ENCODE peak calls at places on chromosomes 1 and 21, in five cellular contexts. V is HepG2, F is tibial nerve, K is HCT116, P is heart left ventricle. M is an unnamed sample. For H3K4me1, the result is how much of the 10 kb centered on the place peaks cover.

GRCh38 chr1:3422638-3423037 is 31.8 kb upstream of the ARHGEF16 start:
- DNase-seq in V (no peak), P (no peak), K (no peak), F (no peak), M (no peak)

GRCh38 chr1:154842635-154843034 is 27.4 kb downstream of the KCNN3 start:
- DNase-seq in F (no peak), K (no peak), P (no peak), V (no peak), M (no peak)

GRCh38 chr1:79663916-79664315 is 657.4 kb upstream of the ADGRL4 start:
- DNase-seq in K (no peak), P (no peak), V (no peak), F (no peak), M (no peak)

GRCh38 chr1:234218078-234218477 is 155.2 kb upstream of the COA6 start:
- DNase-seq in P (no peak), V (no peak), K (no peak), F (no peak), M (no peak)

GRCh38 chr1:54971317-54971791 is 9.1 kb upstream of the TMEM61 start:
- DNase-seq in K (peak), V (no peak), F (no peak), P (no peak), M (no peak)

GRCh38 chr1:109980324-109981127 is 4.0 kb upstream of the AHCYL1 start:
- DNase-seq in P (no peak), F (no peak), K (peak), V (peak), M (peak)

GRCh38 chr1:38221006-38221649 is 174.5 kb upstream of the POU3F1 start:
- DNase-seq in V (no peak), P (no peak), K (no peak), F (no peak), M (no peak)

GRCh38 chr1:223683586-223684487 is 18.3 kb upstream of the CAPN8 start:
- DNase-seq in F (peak), K (no peak), P (peak), V (no peak), M (peak)

GRCh38 chr21:25039461-25040380 is 567.6 kb downstream of the MRPL39 start:
- DNase-seq in P (no peak), K (no peak), F (no peak), V (no peak), M (no peak)

GRCh38 chr1:156115514-156116374 is 1.2 kb downstream of the LMNA start:
- DNase-seq in K (no peak), V (peak), F (peak), P (peak), M (peak)

GRCh38 chr1:156112276-156113137 is 2.0 kb upstream of the LMNA start:
- DNase-seq in F (peak), K (no peak), V (no peak), P (no peak), M (no peak)

GRCh38 chr1:156113263-156114004 is 1.1 kb upstream of the LMNA start:
- DNase-seq in V (no peak), F (peak), P (no peak), K (no peak), M (no peak)

GRCh38 chr1:156114101-156114918 is at the start of gene LMNA:
- DNase-seq in V (peak), P (peak), F (peak), K (peak), M (peak)

DNA sequence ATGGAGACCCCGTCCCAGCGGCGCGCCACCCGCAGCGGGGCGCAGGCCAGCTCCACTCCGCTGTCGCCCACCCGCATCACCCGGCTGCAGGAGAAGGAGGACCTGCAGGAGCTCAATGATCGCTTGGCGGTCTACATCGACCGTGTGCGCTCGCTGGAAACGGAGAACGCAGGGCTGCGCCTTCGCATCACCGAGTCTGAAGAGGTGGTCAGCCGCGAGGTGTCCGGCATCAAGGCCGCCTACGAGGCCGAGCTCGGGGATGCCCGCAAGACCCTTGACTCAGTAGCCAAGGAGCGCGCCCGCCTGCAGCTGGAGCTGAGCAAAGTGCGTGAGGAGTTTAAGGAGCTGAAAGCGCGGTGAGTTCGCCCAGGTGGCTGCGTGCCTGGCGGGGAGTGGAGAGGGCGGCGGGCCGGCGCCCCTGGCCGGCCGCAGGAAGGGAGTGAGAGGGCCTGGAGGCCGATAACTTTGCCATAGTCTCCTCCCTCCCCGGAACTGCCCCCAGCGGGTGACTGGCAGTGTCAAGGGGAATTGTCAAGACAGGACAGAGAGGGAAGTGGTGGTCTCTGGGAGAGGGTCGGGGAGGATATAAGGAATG is 505 bp downstream of the LMNA start:
- DNase-seq in F (no peak), K (no peak), P (no peak), V (no peak), M (no peak)
- TF ChIP-seq POLR2A in F (no peak), K (no peak), P (no peak), V (no peak), M (no peak)

GRCh38 chr21:44377201-44377921 is 23.9 kb downstream of the TRPM2 start:
- DNase-seq in K (no peak), F (no peak), V (no peak), P (no peak), M (no peak)
- TF ChIP-seq CTCF in K (peak), F (no peak), V (peak), P (no peak), M (no peak)

GRCh38 chr21:32888971-32889370 is 117.4 kb upstream of the PAXBP1 start:
- DNase-seq in K (no peak), P (no peak), F (no peak), V (no peak), M (no peak)

GRCh38 chr21:32889596-32889995 is 118.0 kb upstream of the PAXBP1 start:
- DNase-seq in K (no peak), V (no peak), P (no peak), F (no peak), M (no peak)

GRCh38 chr21:32894321-32894720 is 122.8 kb upstream of the PAXBP1 start:
- DNase-seq in P (no peak), F (no peak), K (no peak), V (no peak), M (no peak)
- H3K4me1 ChIP-seq in P (under half), F (under half), K (under half), V (under half), M (under half)

DNA sequence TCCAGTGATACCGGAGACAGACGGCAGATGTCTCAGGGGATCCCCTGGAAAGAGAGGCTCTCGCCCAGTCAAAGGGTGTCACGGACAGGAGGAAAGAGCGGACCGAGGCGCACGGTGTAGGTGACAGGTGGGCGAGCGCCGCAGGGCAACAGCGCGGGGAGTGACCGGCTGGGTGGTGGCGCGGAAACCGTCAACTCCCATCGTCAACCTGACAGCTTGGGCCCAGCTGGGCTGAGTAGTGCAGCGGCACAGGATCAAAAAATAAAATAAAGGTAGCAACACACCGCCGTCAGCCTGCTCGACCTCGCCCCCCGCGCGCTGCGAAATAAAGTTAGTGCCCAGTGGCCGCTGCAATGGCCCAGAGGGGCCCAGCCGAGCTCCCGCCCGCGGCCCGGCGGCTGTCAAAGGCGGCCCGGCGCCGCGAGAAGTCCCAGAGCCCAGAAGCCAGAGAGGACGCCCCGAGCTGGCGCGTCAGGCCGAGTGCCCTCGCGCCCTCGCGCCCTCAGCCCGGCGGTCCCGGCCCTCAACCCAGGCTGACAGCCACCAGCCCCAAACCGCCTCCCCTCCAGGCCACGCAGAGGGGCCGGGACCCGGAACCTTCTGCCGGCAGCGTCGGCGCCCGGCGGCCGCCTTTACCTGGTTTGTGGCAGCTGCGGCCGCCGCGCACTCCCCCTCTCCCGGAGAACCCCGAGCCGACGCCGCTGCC is at the start of gene LYST:
- DNase-seq in P (peak), K (no peak), F (peak), V (peak), M (peak)
- TF ChIP-seq POLR2A in P (no peak), K (no peak), F (no peak), V (no peak), M (peak)

GRCh38 chr1:165826565-165826964 is 849 bp upstream of the UCK2 start:
- DNase-seq in V (no peak), P (no peak), K (no peak), F (no peak), M (no peak)

GRCh38 chr1:165829888-165830287 is 2.5 kb downstream of the UCK2 start:
- DNase-seq in P (no peak), K (no peak), F (no peak), V (no peak), M (no peak)

GRCh38 chr1:165827199-165828102 is at the start of gene UCK2:
- DNase-seq in K (peak), P (peak), V (peak), F (peak), M (peak)

GRCh38 chr1:165828581-165829329 is 1.3 kb downstream of the UCK2 start:
- DNase-seq in K (peak), V (peak), F (no peak), P (peak), M (peak)

GRCh38 chr1:165828103-165828558 is 717 bp downstream of the UCK2 start:
- DNase-seq in K (no peak), V (peak), P (peak), F (no peak), M (peak)
- TF ChIP-seq CTCF in K (no peak), V (no peak), P (no peak), F (no peak), M (no peak)

GRCh38 chr1:185645686-185646085 is 88.5 kb upstream of the HMCN1 start:
- DNase-seq in V (no peak), P (no peak), K (no peak), F (no peak), M (no peak)
- H3K4me1 ChIP-seq in V (half or more), P (under half), K (under half), F (under half), M (under half)

GRCh38 chr1:145992958-145993617 is 3.3 kb downstream of the TXNIP start:
- DNase-seq in K (no peak), F (no peak), P (no peak), V (no peak), M (no peak)

GRCh38 chr1:145990249-145991097 is 5.9 kb downstream of the TXNIP start:
- DNase-seq in V (peak), F (no peak), P (no peak), K (no peak), M (peak)

GRCh38 chr1:145993618-145994390 is 2.6 kb downstream of the TXNIP start:
- DNase-seq in V (no peak), P (no peak), K (no peak), F (no peak), M (peak)

GRCh38 chr1:145992502-145992936 is 3.9 kb downstream of the TXNIP start:
- DNase-seq in P (no peak), F (no peak), K (no peak), V (no peak), M (no peak)

DNA sequence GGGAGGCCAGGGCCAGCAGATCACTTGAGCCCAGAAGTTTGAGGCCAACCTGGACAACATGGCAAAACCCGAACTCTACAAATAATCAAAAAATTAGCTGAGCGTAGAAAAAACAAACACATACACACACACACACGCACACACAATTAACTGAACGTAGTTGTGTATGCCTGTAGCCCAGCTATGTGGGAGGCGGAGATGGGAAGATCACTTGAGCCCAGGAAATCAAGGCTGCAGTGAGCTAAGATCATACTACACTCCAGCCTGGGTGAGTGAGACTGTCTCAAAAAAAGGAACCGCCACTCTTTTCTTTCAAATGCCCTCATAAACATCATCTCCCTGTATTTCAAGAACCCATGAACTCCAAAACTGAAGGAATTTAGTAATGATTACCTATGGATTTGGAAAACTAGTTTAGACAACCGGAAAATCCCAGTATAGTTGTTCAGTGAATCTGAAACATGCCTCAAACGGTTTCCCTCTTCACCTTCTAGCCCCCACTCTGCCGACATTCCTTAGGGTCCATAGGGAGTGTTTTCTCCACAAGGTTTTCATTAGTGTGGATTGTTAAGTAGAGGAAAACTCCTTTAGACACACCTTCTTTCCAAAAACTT is 4.5 kb downstream of the TXNIP start:
- DNase-seq in V (no peak), K (no peak), P (no peak), F (peak), M (no peak)
- TF ChIP-seq POLR2A in V (peak), K (no peak), P (peak), F (peak), M (no peak)